ENCODE peak calls at places on chromosomes 12 and 14, in five cellular contexts. E is A549, K is IMR-90, D is HL-60, R is pancreas. M is an unnamed sample.

GRCh38 chr14:61662437-61663311 is 32.6 kb upstream of the HIF1A start:
- DNase-seq in E (peak), K (peak), D (peak), R (no peak), M (peak)

GRCh38 chr12:106954462-106955376 is 988 bp upstream of the TMEM263 start:
- DNase-seq in E (no peak), K (peak), D (no peak), R (peak), M (no peak)

GRCh38 chr14:61545716-61546455 is 149.4 kb upstream of the HIF1A start:
- DNase-seq in E (no peak), K (no peak), D (no peak), R (no peak), M (no peak)

GRCh38 chr14:102696332-102696731 is 80.9 kb upstream of the TRAF3 start:
- DNase-seq in E (no peak), K (no peak), D (no peak), R (no peak), M (no peak)

GRCh38 chr14:100440207-100440631 is 117.1 kb downstream of the SLC25A47 start:
- DNase-seq in E (peak), K (peak), D (no peak), R (peak), M (no peak)

GRCh38 chr12:93888964-93889363 is 211.8 kb downstream of the CRADD start:
- DNase-seq in E (no peak), K (no peak), D (no peak), R (no peak), M (no peak)

GRCh38 chr14:68621400-68622365 is 171.2 kb downstream of the ZFP36L1 start:
- DNase-seq in E (no peak), K (peak), D (no peak), R (no peak), M (no peak)

GRCh38 chr14:50395448-50395847 is 1.2 kb downstream of the CDKL1 start:
- DNase-seq in E (no peak), K (no peak), D (no peak), R (peak), M (no peak)

GRCh38 chr12:65495233-65495632 is 216.8 kb downstream of the MSRB3 start:
- DNase-seq in E (peak), K (peak), D (no peak), R (no peak), M (peak)

GRCh38 chr12:68530965-68531364 is 79.7 kb upstream of the RAP1B start:
- DNase-seq in E (peak), K (peak), D (no peak), R (no peak), M (peak)

GRCh38 chr14:70789961-70790360 is 19.4 kb downstream of the MAP3K9 start:
- DNase-seq in E (no peak), K (no peak), D (no peak), R (no peak), M (no peak)

GRCh38 chr12:57280234-57281062 is 29.5 kb upstream of the STAC3 start:
- DNase-seq in E (peak), K (peak), D (peak), R (no peak), M (peak)

GRCh38 chr14:50052517-50052916 is 63.9 kb downstream of the VCPKMT start:
- DNase-seq in E (no peak), K (no peak), D (no peak), R (no peak), M (no peak)

GRCh38 chr12:15562263-15562662 is 226.9 kb downstream of the EPS8 start:
- DNase-seq in E (no peak), K (no peak), D (no peak), R (no peak), M (no peak)

GRCh38 chr14:23175823-23176222 is 7.6 kb downstream of the SLC7A8 start:
- DNase-seq in E (no peak), K (peak), D (no peak), R (no peak), M (peak)

GRCh38 chr14:48398675-48399282 is 723.4 kb upstream of the MDGA2 start:
- DNase-seq in E (peak), K (peak), D (no peak), R (no peak), M (no peak)

GRCh38 chr14:23077962-23078361 is 17.0 kb downstream of the ACIN1 start:
- DNase-seq in E (no peak), K (no peak), D (no peak), R (no peak), M (no peak)

GRCh38 chr12:54588110-54588831 is at the start of gene PPP1R1A:
- DNase-seq in E (no peak), K (no peak), D (no peak), R (peak), M (no peak)

GRCh38 chr12:106098691-106099200 is 40.0 kb downstream of the NUAK1 start:
- DNase-seq in E (no peak), K (no peak), D (no peak), R (no peak), M (no peak)

GRCh38 chr14:69586420-69586819 is 11.7 kb upstream of the CCDC177 start:
- DNase-seq in E (no peak), K (no peak), D (no peak), R (no peak), M (no peak)

GRCh38 chr12:44653886-44654527 is 222.1 kb downstream of the NELL2 start:
- DNase-seq in E (no peak), K (no peak), D (no peak), R (no peak), M (no peak)

GRCh38 chr14:99930420-99931274 is 134.6 kb upstream of the EVL start:
- DNase-seq in E (no peak), K (no peak), D (no peak), R (no peak), M (no peak)

GRCh38 chr14:55968741-55969140 is 149.5 kb upstream of the PELI2 start:
- DNase-seq in E (no peak), K (no peak), D (no peak), R (no peak), M (no peak)

GRCh38 chr14:102824832-102825231 is 47.6 kb downstream of the TRAF3 start:
- DNase-seq in E (peak), K (peak), D (no peak), R (no peak), M (peak)

GRCh38 chr14:70856851-70857498 is 47.7 kb upstream of the MAP3K9 start:
- DNase-seq in E (peak), K (peak), D (no peak), R (no peak), M (peak)

GRCh38 chr12:49541911-49542505 is 3.2 kb downstream of the KCNH3 start:
- DNase-seq in E (no peak), K (no peak), D (no peak), R (no peak), M (no peak)

GRCh38 chr12:102961488-102961801 is 4.0 kb downstream of the ASCL1 start:
- DNase-seq in E (no peak), K (no peak), D (no peak), R (no peak), M (no peak)

GRCh38 chr12:115216300-115216699 is 532.3 kb upstream of the TBX3 start:
- DNase-seq in E (no peak), K (peak), D (no peak), R (no peak), M (no peak)
- H3K27ac ChIP-seq in E (no peak), K (no peak), D (no peak), R (no peak), M (no peak)

DNA sequence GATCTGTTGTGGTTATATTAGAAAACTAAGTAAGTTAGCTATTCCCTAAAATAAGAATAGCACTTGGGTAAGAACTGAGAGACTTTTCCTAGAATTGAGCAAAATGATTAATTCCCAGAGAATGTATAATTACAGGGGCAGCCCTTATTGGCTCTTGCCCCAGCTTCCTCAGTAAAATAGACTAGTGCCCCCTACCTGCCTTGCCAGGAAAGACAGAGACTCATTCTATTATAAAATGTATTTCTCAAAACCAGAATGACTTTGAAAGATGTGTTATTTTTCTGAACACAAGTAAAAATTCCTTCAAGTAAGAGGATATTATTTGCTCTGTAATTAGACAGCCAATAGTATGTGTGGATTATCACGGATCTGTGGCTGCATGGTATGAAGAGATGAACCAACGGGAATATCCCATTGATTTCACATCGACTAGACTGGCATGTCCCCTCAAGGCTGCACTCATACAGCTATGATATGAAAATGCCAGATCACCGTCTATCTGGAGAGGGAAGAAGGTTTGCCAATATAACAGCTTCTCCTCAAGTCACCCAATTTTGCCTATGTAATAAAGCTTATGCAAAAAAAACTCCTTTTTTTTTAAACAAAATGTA is 7.4 kb upstream of the GLRX5 start:
- DNase-seq in E (peak), K (peak), D (no peak), R (no peak), M (peak)
- H3K27ac ChIP-seq in E (no peak), K (peak), D (peak), R (no peak), M (peak)

GRCh38 chr14:95184413-95184790 is 27.1 kb upstream of the DICER1 start:
- DNase-seq in E (no peak), K (no peak), D (no peak), R (no peak), M (no peak)

GRCh38 chr14:95185033-95185432 is 27.7 kb upstream of the DICER1 start:
- DNase-seq in E (no peak), K (no peak), D (no peak), R (no peak), M (no peak)

GRCh38 chr14:95183532-95184412 is 26.4 kb upstream of the DICER1 start:
- DNase-seq in E (no peak), K (no peak), D (no peak), R (no peak), M (no peak)

GRCh38 chr14:95183082-95183481 is 25.8 kb upstream of the DICER1 start:
- DNase-seq in E (no peak), K (no peak), D (no peak), R (no peak), M (no peak)

GRCh38 chr14:95185452-95186392 is 28.4 kb upstream of the DICER1 start:
- DNase-seq in E (no peak), K (peak), D (peak), R (no peak), M (no peak)
- H3K27ac ChIP-seq in E (no peak), K (no peak), D (peak), R (peak), M (no peak)

DNA sequence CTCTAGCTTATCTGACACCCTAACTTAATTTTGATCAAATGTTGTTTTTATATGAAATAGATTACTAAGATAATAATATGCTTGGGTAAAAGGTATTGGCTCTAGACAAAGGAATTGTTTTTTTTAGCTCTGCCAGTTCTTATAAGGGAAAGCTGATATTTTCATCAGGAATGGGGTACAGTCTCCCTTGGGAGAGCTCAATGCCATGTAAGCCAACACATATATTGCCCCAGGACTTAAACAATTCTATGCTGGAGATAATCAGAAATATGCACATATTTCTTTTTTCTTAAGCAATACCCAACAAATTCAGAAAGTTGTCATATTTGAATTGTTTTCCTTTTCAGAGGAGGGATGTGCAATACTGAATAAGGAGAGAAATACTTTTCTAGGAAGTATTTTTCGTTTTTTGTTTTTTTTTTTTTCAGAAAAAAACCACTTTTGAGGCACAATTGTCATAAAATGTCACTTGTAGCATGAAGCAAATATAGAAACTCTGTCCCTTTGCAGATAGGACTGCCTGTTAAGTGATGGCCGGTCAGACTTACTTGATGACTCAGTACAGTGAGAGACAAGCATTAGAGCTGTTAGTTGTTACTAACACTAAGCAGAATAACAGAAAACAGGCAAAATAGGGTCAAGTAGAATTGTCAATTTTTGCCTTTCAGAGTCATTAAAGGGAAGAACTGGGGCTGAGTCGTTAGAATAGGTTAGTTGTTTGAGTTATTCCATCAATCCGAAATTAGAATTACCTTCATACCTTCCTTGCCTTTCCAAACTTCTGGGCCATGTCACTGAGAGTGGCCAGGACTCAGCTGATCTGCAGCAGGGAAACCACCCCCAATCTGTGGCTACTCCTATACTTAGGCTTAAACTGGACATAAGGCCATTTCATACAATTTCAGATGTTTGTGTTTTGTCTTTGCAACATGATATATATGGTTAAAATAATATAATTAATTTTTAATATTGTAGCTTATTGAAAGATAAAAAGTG is 168.1 kb downstream of the SLC38A4 start:
- DNase-seq in E (no peak), K (peak), D (no peak), R (no peak), M (peak)
- H3K27ac ChIP-seq in E (no peak), K (peak), D (no peak), R (no peak), M (peak)

DNA sequence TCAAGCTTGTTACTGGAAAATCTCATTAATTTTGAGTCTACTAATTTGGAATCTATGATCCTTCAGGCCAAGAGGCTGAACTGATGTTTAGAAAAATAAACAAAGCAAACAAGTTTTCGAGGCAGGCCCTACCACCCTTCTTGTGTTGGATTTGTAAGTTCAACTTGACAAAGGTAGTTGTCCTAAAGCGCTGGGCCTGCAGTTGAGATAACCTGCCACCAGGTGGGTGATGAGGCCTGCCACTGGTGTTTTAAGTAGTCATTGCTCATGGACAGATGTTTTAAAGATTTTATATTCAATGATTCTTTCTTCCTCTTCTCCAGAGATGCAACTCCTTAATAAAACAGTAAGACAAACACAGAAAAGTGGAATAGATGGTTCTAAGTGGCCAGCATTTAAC is 19.4 kb downstream of the ACVRL1 start:
- DNase-seq in E (peak), K (peak), D (no peak), R (no peak), M (no peak)
- H3K27ac ChIP-seq in E (no peak), K (no peak), D (no peak), R (no peak), M (no peak)

DNA sequence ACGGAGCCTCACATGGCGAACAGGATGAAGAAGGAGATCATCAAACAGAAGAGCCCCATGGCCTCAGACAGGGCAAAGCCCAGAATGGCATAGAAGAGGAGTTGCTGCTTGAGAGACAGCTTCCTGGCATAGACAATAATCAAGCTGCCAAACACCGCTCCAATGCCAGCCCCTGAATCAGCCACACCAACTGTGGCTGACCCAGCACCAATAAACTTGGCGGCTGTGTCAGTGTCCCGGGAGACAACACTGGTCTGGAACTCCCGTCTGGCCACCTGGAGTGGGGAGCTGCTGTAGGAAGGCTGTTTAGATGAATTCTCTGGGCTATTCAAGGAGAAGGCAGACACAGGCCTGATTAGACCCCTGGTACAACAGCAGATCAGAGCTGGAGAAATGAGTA is 100.1 kb downstream of the HEATR5A start:
- DNase-seq in E (no peak), K (no peak), D (no peak), R (no peak), M (no peak)
- H3K27ac ChIP-seq in E (no peak), K (no peak), D (no peak), R (no peak), M (no peak)

GRCh38 chr12:13044859-13045384 is 741 bp downstream of the FAM234B start:
- DNase-seq in E (peak), K (no peak), D (no peak), R (no peak), M (no peak)
- H3K27ac ChIP-seq in E (peak), K (peak), D (no peak), R (no peak), M (no peak)

GRCh38 chr12:51475543-51475942 is 50.9 kb downstream of the SLC4A8 start:
- DNase-seq in E (no peak), K (peak), D (no peak), R (no peak), M (no peak)
- H3K27ac ChIP-seq in E (no peak), K (no peak), D (no peak), R (no peak), M (no peak)

GRCh38 chr12:17015501-17015900 is 409.5 kb upstream of the LMO3 start:
- DNase-seq in E (no peak), K (no peak), D (no peak), R (no peak), M (no peak)
- H3K27ac ChIP-seq in E (no peak), K (no peak), D (no peak), R (no peak), M (no peak)

M was measured in SJSA1.